ENCODE peak calls at places on chromosomes 7 and 10, in eight cellular contexts. W is body of pancreas; J is lung; X is HepG2; O is HCT116; A is CD4-positive, alpha-beta memory T cell; Q is pancreas; K is upper lobe of left lung. N is an unnamed sample. For H3K4me1, the result is how much of the 10 kb centered on the place peaks cover.

GRCh38 chr10:10092581-10092980 is 925.1 kb upstream of the CELF2 start:
- DNase-seq in W (no peak), J (peak), X (no peak), O (no peak), A (no peak), Q (peak), K (no peak), N (no peak)

GRCh38 chr10:95741807-95742528 is 14.0 kb upstream of the ENTPD1 start:
- DNase-seq in W (no peak), J (no peak), X (no peak), O (no peak), A (no peak), Q (no peak), K (peak), N (no peak)

GRCh38 chr7:28433604-28434254 is 21.4 kb downstream of the CREB5 start:
- DNase-seq in W (peak), J (no peak), X (no peak), O (no peak), A (no peak), Q (no peak), K (no peak), N (peak)

GRCh38 chr7:101240226-101241014 is 2.8 kb upstream of the CLDN15 start:
- DNase-seq in W (no peak), J (no peak), X (no peak), O (no peak), A (no peak), Q (peak), K (no peak), N (peak)

GRCh38 chr10:12609435-12609834 is 260.1 kb downstream of the CAMK1D start:
- DNase-seq in W (no peak), J (no peak), X (no peak), O (no peak), A (no peak), Q (no peak), K (no peak), N (no peak)

GRCh38 chr7:121621947-121622346 is 225.8 kb upstream of the FAM3C start:
- DNase-seq in W (no peak), J (no peak), X (no peak), O (no peak), A (no peak), Q (no peak), K (no peak), N (no peak)

GRCh38 chr10:95532536-95532935 is 28.6 kb downstream of the SORBS1 start:
- DNase-seq in W (no peak), J (no peak), X (no peak), O (no peak), A (no peak), Q (no peak), K (no peak), N (no peak)

GRCh38 chr7:87999261-87999660 is 65.2 kb downstream of the ADAM22 start:
- DNase-seq in W (no peak), J (no peak), X (no peak), O (no peak), A (no peak), Q (no peak), K (no peak), N (peak)

GRCh38 chr10:77637986-77638765 is 568 bp upstream of the KCNMA1 start:
- DNase-seq in W (peak), J (no peak), X (no peak), O (no peak), A (no peak), Q (peak), K (no peak), N (peak)

GRCh38 chr10:80485410-80486135 is 31.5 kb downstream of the TSPAN14 start:
- DNase-seq in W (no peak), J (no peak), X (no peak), O (no peak), A (no peak), Q (peak), K (no peak), N (no peak)

GRCh38 chr10:103463456-103463855 is 4.8 kb upstream of the CALHM1 start:
- DNase-seq in W (no peak), J (no peak), X (no peak), O (no peak), A (no peak), Q (no peak), K (no peak), N (no peak)

GRCh38 chr7:27581119-27581518 is 81.6 kb downstream of the HIBADH start:
- DNase-seq in W (no peak), J (no peak), X (no peak), O (no peak), A (no peak), Q (no peak), K (no peak), N (no peak)

GRCh38 chr7:42106562-42106961 is 130.4 kb downstream of the GLI3 start:
- DNase-seq in W (no peak), J (no peak), X (no peak), O (no peak), A (no peak), Q (no peak), K (no peak), N (no peak)

GRCh38 chr7:94401411-94401810 is 6.7 kb downstream of the COL1A2 start:
- DNase-seq in W (no peak), J (no peak), X (no peak), O (no peak), A (no peak), Q (no peak), K (no peak), N (no peak)

GRCh38 chr10:3761111-3761686 is 23.8 kb downstream of the KLF6 start:
- DNase-seq in W (no peak), J (no peak), X (no peak), O (no peak), A (peak), Q (no peak), K (no peak), N (no peak)

GRCh38 chr7:129951076-129952011 is 1.4 kb downstream of the UBE2H start:
- DNase-seq in W (peak), J (no peak), X (no peak), O (no peak), A (peak), Q (no peak), K (peak), N (peak)

GRCh38 chr10:119198438-119198837 is 8.9 kb upstream of the GRK5 start:
- DNase-seq in W (no peak), J (no peak), X (no peak), O (no peak), A (no peak), Q (no peak), K (peak), N (peak)

GRCh38 chr7:12684733-12685132 is 2.7 kb upstream of the ARL4A start:
- DNase-seq in W (no peak), J (no peak), X (no peak), O (no peak), A (no peak), Q (no peak), K (no peak), N (no peak)

GRCh38 chr10:71547841-71548493 is 151.2 kb downstream of the CDH23 start:
- DNase-seq in W (no peak), J (peak), X (no peak), O (no peak), A (no peak), Q (peak), K (peak), N (no peak)

GRCh38 chr10:119060107-119060506 is 20.5 kb downstream of the EIF3A start:
- DNase-seq in W (no peak), J (no peak), X (no peak), O (no peak), A (no peak), Q (no peak), K (no peak), N (no peak)

GRCh38 chr10:73131913-73132686 is 21.8 kb downstream of the NUDT13 start:
- DNase-seq in W (no peak), J (no peak), X (peak), O (no peak), A (no peak), Q (no peak), K (no peak), N (no peak)

GRCh38 chr10:28111712-28112111 is 112.8 kb upstream of the ODAD2 start:
- DNase-seq in W (no peak), J (no peak), X (no peak), O (peak), A (no peak), Q (no peak), K (no peak), N (no peak)

GRCh38 chr10:101043356-101043707 is 12.3 kb downstream of the SFXN3 start:
- DNase-seq in W (no peak), J (no peak), X (no peak), O (no peak), A (no peak), Q (no peak), K (no peak), N (peak)

GRCh38 chr7:57867884-57868701 is 418.1 kb downstream of the ZNF716 start:
- DNase-seq in W (no peak), J (no peak), X (no peak), O (no peak), A (no peak), Q (peak), K (no peak), N (no peak)

GRCh38 chr10:86230538-86231180 is 135.9 kb downstream of the GRID1 start:
- DNase-seq in W (no peak), J (no peak), X (no peak), O (no peak), A (no peak), Q (peak), K (no peak), N (no peak)

GRCh38 chr10:86232646-86233045 is 133.9 kb downstream of the GRID1 start:
- DNase-seq in W (no peak), J (no peak), X (no peak), O (no peak), A (no peak), Q (no peak), K (no peak), N (no peak)

GRCh38 chr10:86229811-86230409 is 136.7 kb downstream of the GRID1 start:
- DNase-seq in W (no peak), J (no peak), X (no peak), O (no peak), A (no peak), Q (no peak), K (no peak), N (no peak)

GRCh38 chr10:86233131-86233530 is 133.5 kb downstream of the GRID1 start:
- DNase-seq in W (no peak), J (no peak), X (no peak), O (no peak), A (no peak), Q (no peak), K (no peak), N (no peak)

DNA sequence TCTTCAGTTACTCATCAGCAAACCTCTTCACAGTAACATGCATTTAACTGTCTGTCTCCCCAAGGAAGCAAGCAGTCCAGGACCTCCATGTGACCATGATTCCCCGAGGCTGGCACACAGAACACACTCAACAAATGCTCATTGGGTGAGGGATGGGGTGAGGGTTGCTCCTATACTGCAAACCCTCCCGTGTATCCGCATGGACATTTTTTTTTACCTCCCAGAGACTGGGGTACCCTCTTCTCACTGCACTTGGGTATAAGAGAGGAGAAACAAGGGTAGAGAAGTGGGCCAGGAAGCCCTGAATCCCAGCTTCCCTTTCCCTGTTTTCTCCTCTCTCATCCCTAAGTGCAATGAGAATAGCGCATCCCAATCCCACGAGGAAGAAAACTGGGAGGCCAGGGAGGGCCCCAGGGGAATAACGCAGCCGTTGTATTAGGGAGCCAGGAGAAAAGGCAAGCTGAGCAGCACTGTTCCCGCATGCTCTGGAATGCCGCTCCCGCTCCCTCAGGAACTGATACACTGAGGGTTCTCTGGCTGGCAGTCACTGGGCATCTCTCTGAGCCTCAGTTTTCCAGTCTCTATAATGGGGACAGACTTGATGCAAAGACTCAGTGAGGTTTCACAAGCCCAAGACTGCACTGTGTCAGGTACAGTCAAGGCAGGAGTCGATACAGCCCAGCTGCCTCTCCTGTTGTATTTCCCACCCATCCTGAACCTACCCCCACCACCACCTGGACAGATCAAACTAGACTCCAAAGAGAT is 134.6 kb downstream of the GRID1 start:
- DNase-seq in W (no peak), J (no peak), X (no peak), O (no peak), A (no peak), Q (no peak), K (no peak), N (no peak)
- H3K4me1 ChIP-seq in W (under half), J (under half), X (under half), O (under half), A (under half), Q (under half), K (under half), N (under half)

GRCh38 chr7:134910968-134911367 is 75.3 kb upstream of the AGBL3 start:
- DNase-seq in W (no peak), J (no peak), X (no peak), O (no peak), A (no peak), Q (no peak), K (no peak), N (no peak)
- H3K4me1 ChIP-seq in W (under half), J (under half), X (under half), O (under half), A (under half), Q (under half), K (under half), N (under half)

GRCh38 chr7:44104880-44105771 is 981 bp downstream of the AEBP1 start:
- DNase-seq in W (no peak), J (no peak), X (no peak), O (no peak), A (no peak), Q (peak), K (no peak), N (no peak)

GRCh38 chr7:44105832-44106231 is 1.7 kb downstream of the AEBP1 start:
- DNase-seq in W (no peak), J (no peak), X (no peak), O (no peak), A (no peak), Q (no peak), K (no peak), N (no peak)

GRCh38 chr7:44103566-44103940 is 592 bp upstream of the AEBP1 start:
- DNase-seq in W (no peak), J (no peak), X (no peak), O (no peak), A (no peak), Q (peak), K (no peak), N (no peak)

GRCh38 chr7:44102846-44103565 is 1.1 kb upstream of the AEBP1 start:
- DNase-seq in W (no peak), J (no peak), X (no peak), O (no peak), A (no peak), Q (no peak), K (no peak), N (no peak)

GRCh38 chr7:44103941-44104879 is at the start of gene AEBP1:
- DNase-seq in W (no peak), J (no peak), X (no peak), O (no peak), A (no peak), Q (peak), K (no peak), N (no peak)
- H3K4me1 ChIP-seq in W (under half), J (under half), X (under half), O (under half), A (under half), Q (under half), K (under half), N (under half)

DNA sequence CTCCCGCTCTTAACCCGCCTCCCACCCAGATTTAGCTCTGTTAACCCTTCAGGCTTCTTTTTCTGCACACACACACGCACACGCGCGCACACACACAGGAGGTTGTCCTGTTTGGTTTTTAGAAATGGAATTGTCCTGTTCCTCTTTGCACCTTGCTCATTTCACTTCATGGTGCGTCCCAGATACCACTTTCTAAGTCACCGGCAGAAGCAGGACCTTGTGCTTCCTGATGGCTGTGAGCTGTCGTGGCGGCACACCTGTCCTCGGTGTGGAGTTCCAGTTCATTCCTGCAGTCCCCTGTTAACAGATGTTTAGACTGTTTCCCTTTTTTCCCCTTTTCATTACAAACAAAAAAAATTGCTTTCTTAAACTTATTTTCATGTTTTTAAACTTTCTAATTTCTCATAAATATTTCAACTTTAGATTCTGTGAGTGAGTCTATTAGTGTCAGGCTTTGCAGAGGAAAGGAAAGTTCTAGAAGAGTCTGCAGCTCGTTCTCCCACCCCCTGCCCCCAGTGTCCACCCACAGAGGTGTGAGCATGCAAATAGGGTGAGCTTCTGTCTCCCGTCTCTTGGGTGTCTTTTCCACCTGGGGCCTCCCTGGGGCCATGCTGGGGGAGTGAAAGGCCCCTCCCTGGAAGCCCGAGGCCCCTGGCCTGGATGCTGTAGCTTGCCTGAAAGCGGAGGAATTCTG is 85.5 kb downstream of the LHPP start:
- DNase-seq in W (no peak), J (no peak), X (no peak), O (no peak), A (no peak), Q (no peak), K (no peak), N (no peak)
- H3K4me1 ChIP-seq in W (under half), J (under half), X (under half), O (under half), A (under half), Q (under half), K (under half), N (under half)

N was measured in small intestine.